ENCODE peak calls at places on chromosomes 12 and 14, in eight cellular contexts. X is left lung; P is HCT116; U is Panc1; O is upper lobe of right lung; Z is naive thymus-derived CD4-positive, alpha-beta T cell; K is lower lobe of right lung; G is gastrocnemius medialis. F is an unnamed sample.

GRCh38 chr14:104592785-104593184 is 11.8 kb downstream of the TMEM179 start:
- ATAC-seq in X (no peak), P (no peak), U (no peak), O (no peak), Z (no peak), K (no peak), G (no peak), F (no peak)

GRCh38 chr12:13099910-13100609 is 3.4 kb downstream of the GSG1 start:
- ATAC-seq in X (no peak), P (no peak), U (no peak), O (no peak), Z (no peak), K (no peak), G (no peak), F (no peak)

GRCh38 chr14:29240046-29240445 is 473.5 kb downstream of the FOXG1 start:
- ATAC-seq in X (no peak), P (no peak), U (no peak), O (no peak), Z (no peak), K (no peak), G (no peak), F (no peak)

GRCh38 chr14:66045572-66046021 is 440.6 kb upstream of the CCDC196 start:
- ATAC-seq in X (peak; percentile 26), P (no peak), U (no peak), O (peak; percentile 59), Z (no peak), K (peak; percentile 18), G (no peak), F (no peak)

GRCh38 chr12:29743801-29744200 is 39.9 kb downstream of the TMTC1 start:
- ATAC-seq in X (no peak), P (no peak), U (no peak), O (peak; percentile 83), Z (no peak), K (peak; percentile 42), G (peak; percentile 85), F (no peak)

GRCh38 chr14:94008234-94008633 is 11.1 kb downstream of the CCDC197 start:
- ATAC-seq in X (no peak), P (no peak), U (no peak), O (no peak), Z (no peak), K (no peak), G (no peak), F (no peak)

GRCh38 chr14:19828314-19828713 is 24.7 kb downstream of the OR4N2 start:
- ATAC-seq in X (no peak), P (no peak), U (no peak), O (no peak), Z (no peak), K (no peak), G (no peak), F (no peak)

GRCh38 chr14:68157971-68158371 is 338.4 kb downstream of the RAD51B start:
- ATAC-seq in X (no peak), P (no peak), U (no peak), O (no peak), Z (no peak), K (no peak), G (no peak), F (no peak)

GRCh38 chr12:129613311-129613710 is 290.5 kb downstream of the TMEM132D start:
- ATAC-seq in X (no peak), P (no peak), U (no peak), O (no peak), Z (no peak), K (no peak), G (no peak), F (no peak)

GRCh38 chr12:129610601-129611120 is 293.2 kb downstream of the TMEM132D start:
- ATAC-seq in X (no peak), P (no peak), U (no peak), O (no peak), Z (no peak), K (no peak), G (no peak), F (no peak)

GRCh38 chr12:129615001-129615400 is 288.8 kb downstream of the TMEM132D start:
- ATAC-seq in X (no peak), P (no peak), U (no peak), O (no peak), Z (no peak), K (no peak), G (no peak), F (no peak)

GRCh38 chr12:129617849-129618248 is 286.0 kb downstream of the TMEM132D start:
- ATAC-seq in X (no peak), P (no peak), U (no peak), O (no peak), Z (no peak), K (no peak), G (no peak), F (no peak)

DNA sequence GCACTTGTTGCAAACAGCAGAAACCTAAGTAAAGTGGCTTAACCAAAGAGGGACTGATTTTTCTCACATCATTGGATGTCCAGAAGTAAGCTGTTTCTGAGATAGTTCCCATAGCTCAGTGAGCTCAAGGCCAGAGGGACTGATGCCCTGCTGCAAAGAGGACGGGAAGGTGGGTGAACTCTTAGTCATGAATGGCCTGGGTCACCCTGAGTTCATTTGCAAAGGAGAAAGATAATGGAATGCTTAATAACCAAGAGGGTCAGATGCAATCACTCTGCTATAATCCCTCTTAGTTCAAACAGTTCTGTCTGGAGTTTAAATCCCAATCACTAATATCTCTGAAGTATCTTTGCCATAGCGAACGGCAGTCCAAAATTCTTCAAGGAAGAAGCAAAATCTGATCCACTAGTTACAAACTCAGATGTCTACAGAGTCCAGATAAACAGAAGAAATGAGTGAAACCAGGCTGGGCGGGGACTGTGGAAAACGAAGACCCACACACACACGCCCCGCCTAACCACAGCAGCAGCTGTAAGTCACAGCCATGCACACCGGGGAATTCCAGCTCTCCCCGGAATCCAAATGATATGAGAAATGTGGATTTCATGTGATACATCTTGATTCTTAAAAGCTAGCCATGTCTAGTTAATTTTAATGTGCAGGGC is 289.5 kb downstream of the TMEM132D start:
- ATAC-seq in X (no peak), P (no peak), U (no peak), O (no peak), Z (no peak), K (no peak), G (no peak), F (no peak)
- H3K4me3 ChIP-seq in X (no peak overlapping the region), P (no peak overlapping the region), U (no peak overlapping the region), O (no peak overlapping the region), Z (no peak overlapping the region), K (no peak overlapping the region), G (no peak overlapping the region), F (no peak overlapping the region)

GRCh38 chr12:46471404-46471803 is 98.8 kb upstream of the SLC38A2 start:
- ATAC-seq in X (no peak), P (no peak), U (no peak), O (no peak), Z (no peak), K (no peak), G (no peak), F (no peak)

GRCh38 chr12:46475972-46476645 is 103.5 kb upstream of the SLC38A2 start:
- ATAC-seq in X (no peak), P (no peak), U (no peak), O (no peak), Z (no peak), K (no peak), G (no peak), F (no peak)

GRCh38 chr12:46472893-46473633 is 100.5 kb upstream of the SLC38A2 start:
- ATAC-seq in X (no peak), P (no peak), U (peak; percentile 10), O (no peak), Z (no peak), K (peak; percentile 9), G (no peak), F (no peak)

GRCh38 chr12:46472144-46472705 is 99.7 kb upstream of the SLC38A2 start:
- ATAC-seq in X (no peak), P (no peak), U (no peak), O (no peak), Z (no peak), K (no peak), G (no peak), F (no peak)

DNA sequence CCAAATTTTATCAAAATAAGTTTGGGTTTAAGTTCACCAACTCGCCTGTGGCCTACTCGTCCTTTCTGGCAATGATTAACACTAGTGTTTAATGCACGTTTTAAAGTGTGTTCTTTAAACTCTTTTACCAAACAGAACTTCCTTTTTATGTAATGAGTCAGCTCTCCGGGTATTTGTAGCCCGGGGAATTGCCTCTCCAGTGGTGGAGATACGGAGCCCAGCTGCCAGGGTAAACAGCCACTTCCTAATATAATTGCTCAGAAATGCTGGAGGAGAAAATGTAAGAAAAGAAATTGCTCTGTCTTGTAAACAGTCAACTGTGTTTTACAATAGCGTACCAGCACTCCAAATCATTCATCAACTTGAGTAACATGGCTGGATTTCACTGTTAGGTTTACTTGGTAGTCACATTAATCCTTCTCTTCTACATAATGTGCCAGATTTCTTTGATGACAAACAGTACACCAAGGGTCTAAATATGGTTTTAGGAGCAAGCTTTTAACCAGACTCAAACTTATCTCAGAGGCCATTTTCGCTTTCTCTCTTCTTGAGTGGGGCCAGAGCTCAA is 101.1 kb upstream of the SLC38A2 start:
- ATAC-seq in X (peak; percentile 96), P (peak; percentile 66), U (peak; percentile 96), O (peak; percentile 97), Z (peak; percentile 76), K (peak; percentile 98), G (peak; percentile 66), F (peak; percentile 84)
- H3K4me3 ChIP-seq in X (no peak overlapping the region), P (peak overlapping the region; percentile 27), U (peak overlapping the region; percentile 11), O (no peak overlapping the region), Z (no peak overlapping the region), K (no peak overlapping the region), G (no peak overlapping the region), F (no peak overlapping the region)

DNA sequence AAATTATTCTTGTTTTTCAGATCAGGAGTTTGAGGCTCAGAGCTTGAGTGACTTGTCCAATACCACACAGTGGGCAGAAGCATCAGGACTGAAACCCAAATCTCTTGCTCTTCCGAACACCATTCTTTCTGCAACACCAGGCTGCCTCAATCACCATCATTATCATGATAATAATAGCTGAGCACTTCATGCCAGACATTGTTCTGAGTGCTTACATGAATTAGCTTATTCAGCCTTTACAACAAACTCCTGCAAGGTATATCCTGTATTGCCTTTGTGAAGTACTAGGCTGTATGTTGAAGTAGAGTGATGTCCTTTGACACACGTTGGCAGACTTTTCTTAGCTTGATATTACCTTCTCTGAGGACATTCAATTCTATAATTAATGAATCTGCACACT is 257.4 kb upstream of the ATP2B1 start:
- ATAC-seq in X (no peak), P (no peak), U (no peak), O (no peak), Z (no peak), K (no peak), G (no peak), F (no peak)
- H3K4me3 ChIP-seq in X (no peak overlapping the region), P (no peak overlapping the region), U (no peak overlapping the region), O (no peak overlapping the region), Z (no peak overlapping the region), K (no peak overlapping the region), G (no peak overlapping the region), F (no peak overlapping the region)

GRCh38 chr14:41607119-41607785 is 576 bp downstream of the LRFN5 start:
- ATAC-seq in X (no peak), P (no peak), U (no peak), O (no peak), Z (no peak), K (no peak), G (no peak), F (no peak)

GRCh38 chr14:41606249-41607118 is at the start of gene LRFN5:
- ATAC-seq in X (peak; percentile 73), P (no peak), U (peak; percentile 67), O (peak; percentile 68), Z (no peak), K (peak; percentile 62), G (no peak), F (peak; percentile 56)

GRCh38 chr14:41607966-41608663 is 1.4 kb downstream of the LRFN5 start:
- ATAC-seq in X (no peak), P (no peak), U (no peak), O (no peak), Z (no peak), K (no peak), G (no peak), F (no peak)

GRCh38 chr14:41605550-41606248 is 977 bp upstream of the LRFN5 start:
- ATAC-seq in X (peak; percentile 38), P (no peak), U (peak; percentile 27), O (peak; percentile 9), Z (no peak), K (peak; percentile 22), G (no peak), F (peak; percentile 19)

GRCh38 chr14:41609704-41610183 is 3.1 kb downstream of the LRFN5 start:
- ATAC-seq in X (peak; percentile 47), P (no peak), U (peak; percentile 84), O (peak; percentile 12), Z (no peak), K (peak; percentile 28), G (no peak), F (peak; percentile 49)
- H3K4me3 ChIP-seq in X (peak overlapping the region; percentile 41), P (no peak overlapping the region), U (peak overlapping the region; percentile 62), O (peak overlapping the region; percentile 52), Z (no peak overlapping the region), K (peak overlapping the region; percentile 55), G (peak overlapping the region; percentile 7), F (peak overlapping the region; percentile 27)

F was measured in gastroesophageal sphincter.